ENCODE peak calls at places on chromosomes 6 and 20, in nine cellular contexts. U is spleen, I is K562, Y is H1, E is HCT116, B is Panc1, J is prostate gland, A is stomach, S is suprapubic skin. P is an unnamed sample.
A peak's percentile ranks its signal among the peaks of the same experiment; 100 is the strongest.

GRCh38 chr6:129842881-129843409 is 18.2 kb downstream of the TMEM244 start:
- DNase-seq in U (no peak), I (no peak), Y (no peak), E (no peak), B (no peak), J (no peak), A (no peak), S (no peak), P (no peak)

GRCh38 chr20:63973636-63974401 is 4.1 kb upstream of the ZNF512B start:
- DNase-seq in U (peak; percentile 95), I (peak; percentile 82), Y (peak; percentile 98), E (peak; percentile 62), B (no peak), J (peak; percentile 84), A (peak; percentile 90), S (peak; percentile 91), P (peak; percentile 83)

GRCh38 chr6:73637404-73637803 is 16.4 kb downstream of the SLC17A5 start:
- DNase-seq in U (no peak), I (no peak), Y (no peak), E (no peak), B (no peak), J (no peak), A (no peak), S (no peak), P (no peak)

GRCh38 chr6:82971877-82972460 is 93.7 kb downstream of the UBE3D start:
- DNase-seq in U (no peak), I (no peak), Y (no peak), E (no peak), B (no peak), J (no peak), A (no peak), S (no peak), P (no peak)

GRCh38 chr20:49768204-49769124 is 44.2 kb upstream of the SLC9A8 start:
- DNase-seq in U (no peak), I (no peak), Y (peak; percentile 57), E (no peak), B (no peak), J (peak; percentile 90), A (peak; percentile 73), S (peak; percentile 79), P (no peak)

GRCh38 chr6:119324718-119325117 is 24.8 kb downstream of the MAN1A1 start:
- DNase-seq in U (no peak), I (peak; percentile 64), Y (no peak), E (no peak), B (no peak), J (no peak), A (no peak), S (no peak), P (no peak)

GRCh38 chr6:116229287-116229913 is 24.5 kb downstream of the TSPYL4 start:
- DNase-seq in U (no peak), I (peak; percentile 37), Y (peak; percentile 98), E (peak; percentile 31), B (no peak), J (no peak), A (peak; percentile 49), S (peak; percentile 83), P (no peak)

GRCh38 chr6:156933201-156934053 is 156.2 kb downstream of the ARID1B start:
- DNase-seq in U (no peak), I (no peak), Y (no peak), E (no peak), B (no peak), J (peak; percentile 65), A (peak; percentile 80), S (no peak), P (no peak)

GRCh38 chr20:63664861-63665594 is 6.9 kb downstream of the RTEL1 start:
- DNase-seq in U (no peak), I (peak; percentile 43), Y (peak; percentile 82), E (no peak), B (no peak), J (no peak), A (no peak), S (no peak), P (no peak)

GRCh38 chr6:121436966-121437756 is 1.7 kb downstream of the GJA1 start:
- DNase-seq in U (no peak), I (no peak), Y (no peak), E (no peak), B (no peak), J (peak; percentile 40), A (no peak), S (peak; percentile 76), P (no peak)

GRCh38 chr6:32118782-32119628 is 9.0 kb downstream of the ATF6B start:
- DNase-seq in U (peak; percentile 95), I (peak; percentile 88), Y (peak; percentile 88), E (peak; percentile 59), B (peak; percentile 57), J (peak; percentile 84), A (peak; percentile 90), S (peak; percentile 88), P (no peak)

GRCh38 chr20:62694106-62694505 is 14.5 kb upstream of the NTSR1 start:
- DNase-seq in U (no peak), I (peak; percentile 51), Y (no peak), E (no peak), B (no peak), J (no peak), A (no peak), S (no peak), P (no peak)

GRCh38 chr20:49851991-49852390 is 39.4 kb downstream of the SLC9A8 start:
- DNase-seq in U (no peak), I (no peak), Y (no peak), E (no peak), B (no peak), J (no peak), A (no peak), S (no peak), P (no peak)

GRCh38 chr6:39084506-39084905 is 30.5 kb downstream of the SAYSD1 start:
- DNase-seq in U (no peak), I (no peak), Y (no peak), E (no peak), B (no peak), J (no peak), A (no peak), S (no peak), P (peak; percentile 60)

GRCh38 chr6:73395875-73396274 is 1.2 kb downstream of the DDX43 start:
- DNase-seq in U (no peak), I (no peak), Y (peak; percentile 10), E (no peak), B (no peak), J (no peak), A (no peak), S (no peak), P (no peak)

GRCh38 chr6:27593861-27594260 is 121.0 kb upstream of the ZNF184 start:
- DNase-seq in U (no peak), I (no peak), Y (peak; percentile 57), E (no peak), B (no peak), J (no peak), A (no peak), S (no peak), P (no peak)
- H3K4me3 ChIP-seq in U (no peak overlapping the region), I (peak overlapping the region; percentile 48), Y (peak overlapping the region; percentile 47), E (no peak overlapping the region), B (peak overlapping the region; percentile 74), J (no peak overlapping the region), A (no peak overlapping the region), S (no peak overlapping the region), P (no peak overlapping the region)

DNA sequence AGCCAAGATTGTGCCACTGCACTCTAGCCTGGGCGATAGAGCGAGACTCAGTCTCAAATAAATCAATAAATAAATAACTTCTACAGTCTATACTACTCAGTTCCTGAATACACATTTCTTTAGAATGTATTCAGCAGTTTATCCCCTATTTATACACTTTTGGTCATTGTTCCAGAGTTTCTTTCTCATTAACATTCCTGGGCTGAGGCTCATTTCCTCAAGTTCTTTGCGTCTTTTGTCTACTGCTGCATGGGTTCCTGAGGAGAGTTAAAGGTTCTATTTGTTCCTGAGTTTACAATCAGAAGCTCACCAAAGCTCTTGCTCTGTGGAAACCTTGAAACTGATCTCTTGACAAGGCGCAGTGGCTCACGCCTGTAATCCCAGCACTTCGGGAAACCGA is 37.7 kb upstream of the SASH1 start:
- DNase-seq in U (no peak), I (no peak), Y (no peak), E (no peak), B (no peak), J (no peak), A (no peak), S (no peak), P (no peak)
- TF ChIP-seq POLR2AphosphoS5 in U (no peak), I (no peak), Y (no peak), E (no peak), B (no peak), J (no peak), A (no peak), S (no peak), P (no peak)

GRCh38 chr6:36825452-36825851 is 13.8 kb downstream of the CPNE5 start:
- DNase-seq in U (no peak), I (no peak), Y (no peak), E (no peak), B (no peak), J (no peak), A (no peak), S (no peak), P (no peak)
- H3K4me1 ChIP-seq in U (no peaks in the 10 kb centered on the region), I (peaks cover 34% of the 10 kb centered on the region), Y (no peaks in the 10 kb centered on the region), E (peaks cover 7% of the 10 kb centered on the region), B (peaks cover 5% of the 10 kb centered on the region), J (peaks cover 4% of the 10 kb centered on the region), A (peaks cover 25% of the 10 kb centered on the region), S (peaks cover 47% of the 10 kb centered on the region), P (peaks cover 42% of the 10 kb centered on the region)

DNA sequence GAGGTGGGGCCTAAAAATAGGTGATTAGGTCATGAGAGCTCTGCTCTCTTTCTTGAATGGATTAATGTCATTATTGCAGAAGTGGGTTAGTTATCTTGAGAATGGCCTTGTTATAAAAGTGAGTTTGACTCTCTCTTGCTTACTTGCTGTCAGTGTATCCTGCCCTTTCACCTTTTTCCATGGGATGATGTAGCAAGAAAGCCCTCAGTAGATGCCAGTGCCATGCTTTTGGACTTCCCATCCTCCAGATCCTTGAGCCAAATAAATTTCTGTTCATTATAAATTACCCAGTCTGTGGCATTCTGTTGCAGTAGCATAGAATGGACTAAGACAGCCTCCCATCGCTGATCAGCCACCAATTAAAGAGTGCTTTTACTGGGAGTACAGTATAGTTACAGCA is 40.1 kb downstream of the UTRN start:
- DNase-seq in U (no peak), I (no peak), Y (no peak), E (no peak), B (no peak), J (no peak), A (no peak), S (no peak), P (no peak)
- H3K4me3 ChIP-seq in U (no peak overlapping the region), I (no peak overlapping the region), Y (no peak overlapping the region), E (no peak overlapping the region), B (no peak overlapping the region), J (no peak overlapping the region), A (no peak overlapping the region), S (no peak overlapping the region), P (no peak overlapping the region)

P was measured in vagina.